ENCODE peak calls at places on chromosomes 2 and 18, in nine cellular contexts. B, U, R, M, T, Z, H, Q and C are unnamed samples.

GRCh38 chr2:237766334-237766733 is 32.2 kb upstream of the RBM44 start:
- DNase-seq in Q (no peak), T (no peak), H (no peak), M (no peak), Z (no peak), R (no peak), B (no peak), U (no peak), C (no peak)

GRCh38 chr18:47149457-47150028 is 757 bp downstream of the HDHD2 start:
- DNase-seq in U (no peak), T (no peak), M (no peak), H (no peak), B (no peak), R (no peak), Q (peak), Z (no peak), C (no peak)

GRCh38 chr2:150591901-150592300 is 104.4 kb upstream of the RND3 start:
- DNase-seq in M (no peak), H (no peak), R (no peak), Q (no peak), B (no peak), U (no peak), T (no peak), Z (no peak), C (no peak)

GRCh38 chr2:239252433-239253200 is 148.2 kb downstream of the HDAC4 start:
- DNase-seq in R (peak), B (no peak), T (no peak), H (peak), Q (no peak), U (no peak), M (no peak), Z (no peak), C (peak)

GRCh38 chr2:240998706-240999000 is 235 bp downstream of the SNED1 start:
- DNase-seq in M (no peak), H (no peak), Q (no peak), U (no peak), Z (no peak), B (no peak), R (no peak), T (no peak), C (no peak)

GRCh38 chr2:39022642-39023230 is 98.1 kb downstream of the SOS1 start:
- DNase-seq in R (no peak), M (no peak), Q (no peak), H (no peak), U (no peak), Z (no peak), B (no peak), T (no peak), C (no peak)

GRCh38 chr2:72325592-72326422 is 178.1 kb upstream of the CYP26B1 start:
- DNase-seq in H (peak), Q (no peak), R (peak), Z (no peak), T (peak), U (no peak), B (peak), M (no peak), C (no peak)

GRCh38 chr2:12764075-12764722 is 47.5 kb downstream of the TRIB2 start:
- DNase-seq in T (no peak), R (no peak), H (no peak), B (no peak), Z (no peak), Q (no peak), U (no peak), M (no peak), C (no peak)

GRCh38 chr2:74864728-74865722 is 31.1 kb downstream of the HK2 start:
- DNase-seq in B (no peak), T (no peak), M (no peak), H (no peak), Z (no peak), Q (peak), U (no peak), R (no peak), C (peak)

GRCh38 chr18:63440219-63440618 is 17.9 kb upstream of the VPS4B start:
- DNase-seq in H (no peak), Q (no peak), T (no peak), U (no peak), M (no peak), Z (no peak), R (no peak), B (no peak), C (no peak)

GRCh38 chr2:3683748-3684454 is 19.5 kb upstream of the DCDC2C start:
- DNase-seq in H (no peak), M (no peak), R (no peak), U (no peak), B (no peak), Q (no peak), T (no peak), Z (no peak), C (no peak)
- TF ChIP-seq CTCF in H (no peak), M (no peak), R (no peak), U (no peak), B (no peak), Q (no peak), T (no peak), Z (no peak), C (no peak)

DNA sequence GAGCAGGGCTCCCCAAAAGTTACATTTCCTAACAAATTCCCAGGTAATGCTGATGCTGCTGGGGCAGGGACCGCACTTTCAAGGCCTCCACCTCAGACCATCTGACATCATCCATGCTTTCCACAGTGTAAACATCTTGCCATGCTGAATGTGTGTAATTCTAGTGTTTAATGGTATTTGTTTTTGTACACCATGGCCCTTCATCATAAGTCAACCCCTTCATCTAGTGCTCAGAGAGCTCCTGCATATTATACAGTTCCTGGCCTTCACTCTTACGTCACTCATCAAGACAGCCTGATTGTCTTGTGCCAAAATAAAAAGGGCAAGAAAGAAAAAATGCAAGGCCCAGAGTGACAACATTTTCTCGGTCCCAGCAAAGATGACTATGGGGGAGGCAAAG is 77.5 kb upstream of the ZFP36L2 start:
- DNase-seq in Z (no peak), H (no peak), Q (no peak), T (no peak), R (no peak), B (no peak), U (no peak), M (no peak), C (no peak)
- H3K27ac ChIP-seq in Z (peak), H (peak), Q (no peak), T (no peak), R (no peak), B (peak), U (no peak), M (no peak), C (peak)

GRCh38 chr2:88638743-88639142 is 11.5 kb upstream of the EIF2AK3 start:
- DNase-seq in T (no peak), H (no peak), U (no peak), M (no peak), R (no peak), Z (no peak), B (no peak), Q (no peak), C (no peak)

GRCh38 chr2:88637464-88637863 is 10.2 kb upstream of the EIF2AK3 start:
- DNase-seq in Q (no peak), U (no peak), H (no peak), T (no peak), R (no peak), M (no peak), B (no peak), Z (no peak), C (no peak)

GRCh38 chr2:88639865-88640264 is 12.6 kb upstream of the EIF2AK3 start:
- DNase-seq in B (no peak), T (no peak), M (no peak), Q (no peak), R (no peak), H (no peak), U (no peak), Z (no peak), C (no peak)

GRCh38 chr2:88636026-88636425 is 8.8 kb upstream of the EIF2AK3 start:
- DNase-seq in H (no peak), B (no peak), U (no peak), T (no peak), R (no peak), Q (no peak), M (no peak), Z (no peak), C (no peak)

DNA sequence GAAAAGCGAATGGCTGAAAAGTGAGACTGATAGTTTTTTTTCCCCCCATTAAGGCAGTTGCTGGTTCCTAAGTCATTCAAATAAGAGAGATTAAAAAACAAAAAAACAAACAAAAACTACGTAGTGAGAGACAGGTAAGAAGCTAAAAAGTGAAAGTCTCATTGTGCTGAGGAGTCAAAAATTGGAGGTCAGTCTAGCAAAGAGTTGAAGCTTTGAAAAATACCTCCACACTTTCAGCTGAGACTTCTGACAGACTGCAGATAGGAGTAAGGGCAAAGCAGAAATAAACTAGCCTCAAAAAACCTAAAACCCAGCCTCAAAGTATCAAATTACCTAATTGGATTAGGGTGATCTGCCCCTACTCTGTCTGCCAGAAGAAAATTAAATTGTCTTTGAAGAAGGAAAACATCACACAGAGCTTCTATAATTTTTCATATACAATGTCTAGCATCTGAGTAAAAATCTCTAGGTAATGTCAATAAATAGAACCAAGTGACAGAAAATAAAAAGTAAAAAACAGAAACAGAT is 10.9 kb upstream of the EIF2AK3 start:
- DNase-seq in U (no peak), M (no peak), R (no peak), B (no peak), Z (no peak), T (no peak), H (no peak), Q (no peak), C (no peak)
- TF ChIP-seq EP300 in U (no peak), M (no peak), R (no peak), B (no peak), Z (no peak), T (no peak), H (no peak), Q (no peak), C (no peak)

GRCh38 chr2:119753041-119753929 is 6.4 kb upstream of the PTPN4 start:
- DNase-seq in B (no peak), H (no peak), Z (no peak), U (no peak), R (no peak), Q (peak), M (no peak), T (peak), C (no peak)
- TF ChIP-seq CTCF in B (peak), H (peak), Z (peak), U (peak), R (peak), Q (peak), M (peak), T (peak), C (peak)

DNA sequence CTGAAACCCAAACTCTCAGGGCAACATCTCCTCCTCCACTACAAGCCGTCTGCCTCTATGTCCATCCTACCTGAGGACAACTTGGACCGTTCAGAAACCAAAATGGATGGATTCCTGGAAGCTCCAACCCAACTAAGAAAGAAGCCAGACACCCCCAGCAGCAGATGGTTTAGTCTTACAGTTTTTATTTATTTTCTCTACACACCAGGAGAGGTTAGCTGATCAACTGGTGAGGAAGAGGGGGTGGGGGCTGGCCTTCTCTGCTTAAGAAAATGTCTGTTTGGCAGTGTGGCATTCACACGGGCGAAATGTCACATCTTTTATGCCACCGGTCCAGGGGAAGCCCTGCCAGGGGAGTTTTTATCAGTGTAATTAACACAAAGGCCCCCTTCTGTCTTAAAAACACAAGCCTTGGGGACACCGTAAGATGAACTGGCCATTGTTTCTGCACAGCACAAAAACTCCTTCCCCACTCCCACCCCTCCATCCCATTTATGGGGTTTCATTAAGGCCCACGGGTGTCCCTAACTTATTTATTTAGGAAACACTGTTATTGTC is 217.2 kb downstream of the C1D start:
- DNase-seq in B (no peak), U (no peak), Q (no peak), H (no peak), T (no peak), R (peak), M (no peak), Z (no peak), C (no peak)
- H3K27ac ChIP-seq in B (peak), U (no peak), Q (no peak), H (peak), T (no peak), R (peak), M (no peak), Z (peak), C (no peak)

GRCh38 chr18:66760559-66760958 is 156.7 kb upstream of the CDH19 start:
- DNase-seq in T (no peak), Q (no peak), B (no peak), M (no peak), U (no peak), R (no peak), H (no peak), Z (no peak), C (no peak)

GRCh38 chr18:66761166-66761565 is 157.3 kb upstream of the CDH19 start:
- DNase-seq in H (no peak), T (no peak), Z (no peak), M (no peak), U (no peak), R (no peak), B (no peak), Q (no peak), C (no peak)

GRCh38 chr18:66759017-66759416 is 155.1 kb upstream of the CDH19 start:
- DNase-seq in T (no peak), M (no peak), H (no peak), Z (no peak), R (no peak), U (no peak), Q (no peak), B (no peak), C (no peak)

GRCh38 chr18:66764225-66764624 is 160.3 kb upstream of the CDH19 start:
- DNase-seq in R (no peak), Q (no peak), B (no peak), U (no peak), M (no peak), H (no peak), T (no peak), Z (no peak), C (no peak)
- TF ChIP-seq EP300 in R (no peak), Q (no peak), B (no peak), U (no peak), M (no peak), H (no peak), T (no peak), Z (no peak), C (no peak)